ENCODE peak calls at places on chromosomes 5 and 9, in eight cellular contexts. One of them, this sample, is unnamed.

GRCh38 chr5:9320652-9321051 is 225.2 kb downstream of the SEMA5A start:
- DNase-seq in LoVo: no peak
- DNase-seq in HTR-8/SVneo: no peak
- DNase-seq in HuH-7: no peak
- DNase-seq in fibroblast of lung: no peak
- DNase-seq in memory B cell: no peak
- DNase-seq in activated CD8-positive, alpha-beta T cell treated with anti-CD3 and anti-CD28 coated beads, Interleukin-2, amount 10 ng/mL, durations not matched to agents 7 days and 5 days: no peak
- DNase-seq in frontal cortex: no peak
- DNase-seq in this sample: no peak

GRCh38 chr5:55052383-55052931 is 28.4 kb downstream of the GZMK start:
- DNase-seq in LoVo: no peak
- DNase-seq in activated CD8-positive, alpha-beta T cell treated with anti-CD3 and anti-CD28 coated beads, Interleukin-2, amount 10 ng/mL, durations not matched to agents 7 days and 5 days: no peak
- DNase-seq in HuH-7: no peak
- DNase-seq in frontal cortex: no peak
- DNase-seq in fibroblast of lung: peak; percentile 17
- DNase-seq in memory B cell: no peak
- DNase-seq in HTR-8/SVneo: no peak
- DNase-seq in this sample: no peak

GRCh38 chr5:127358782-127359181 is 68.2 kb downstream of the MEGF10 start:
- DNase-seq in activated CD8-positive, alpha-beta T cell treated with anti-CD3 and anti-CD28 coated beads, Interleukin-2, amount 10 ng/mL, durations not matched to agents 7 days and 5 days: no peak
- DNase-seq in LoVo: no peak
- DNase-seq in fibroblast of lung: no peak
- DNase-seq in HTR-8/SVneo: peak; percentile 4
- DNase-seq in frontal cortex: no peak
- DNase-seq in HuH-7: no peak
- DNase-seq in memory B cell: no peak
- DNase-seq in this sample: no peak

GRCh38 chr5:65034029-65034781 is 265.5 kb downstream of the CWC27 start:
- DNase-seq in HTR-8/SVneo: no peak
- DNase-seq in LoVo: no peak
- DNase-seq in HuH-7: no peak
- DNase-seq in activated CD8-positive, alpha-beta T cell treated with anti-CD3 and anti-CD28 coated beads, Interleukin-2, amount 10 ng/mL, durations not matched to agents 7 days and 5 days: no peak
- DNase-seq in memory B cell: no peak
- DNase-seq in frontal cortex: no peak
- DNase-seq in fibroblast of lung: no peak
- DNase-seq in this sample: no peak

GRCh38 chr5:124704594-124705284 is 41.7 kb downstream of the ZNF608 start:
- DNase-seq in fibroblast of lung: no peak
- DNase-seq in frontal cortex: no peak
- DNase-seq in LoVo: no peak
- DNase-seq in HuH-7: no peak
- DNase-seq in activated CD8-positive, alpha-beta T cell treated with anti-CD3 and anti-CD28 coated beads, Interleukin-2, amount 10 ng/mL, durations not matched to agents 7 days and 5 days: no peak
- DNase-seq in memory B cell: peak; percentile 15
- DNase-seq in HTR-8/SVneo: no peak
- DNase-seq in this sample: no peak

GRCh38 chr9:71594566-71594965 is 173.7 kb downstream of the CEMIP2 start:
- DNase-seq in activated CD8-positive, alpha-beta T cell treated with anti-CD3 and anti-CD28 coated beads, Interleukin-2, amount 10 ng/mL, durations not matched to agents 7 days and 5 days: no peak
- DNase-seq in HuH-7: no peak
- DNase-seq in LoVo: no peak
- DNase-seq in fibroblast of lung: no peak
- DNase-seq in memory B cell: no peak
- DNase-seq in HTR-8/SVneo: no peak
- DNase-seq in frontal cortex: no peak
- DNase-seq in this sample: no peak

GRCh38 chr9:109471994-109472393 is 26.1 kb downstream of the PTPN3 start:
- DNase-seq in memory B cell: no peak
- DNase-seq in HTR-8/SVneo: no peak
- DNase-seq in frontal cortex: no peak
- DNase-seq in activated CD8-positive, alpha-beta T cell treated with anti-CD3 and anti-CD28 coated beads, Interleukin-2, amount 10 ng/mL, durations not matched to agents 7 days and 5 days: no peak
- DNase-seq in LoVo: no peak
- DNase-seq in HuH-7: no peak
- DNase-seq in fibroblast of lung: no peak
- DNase-seq in this sample: no peak

GRCh38 chr5:141840826-141841360 is 37.3 kb downstream of the PCDH1 start:
- DNase-seq in HTR-8/SVneo: no peak
- DNase-seq in HuH-7: no peak
- DNase-seq in LoVo: no peak
- DNase-seq in fibroblast of lung: no peak
- DNase-seq in frontal cortex: no peak
- DNase-seq in activated CD8-positive, alpha-beta T cell treated with anti-CD3 and anti-CD28 coated beads, Interleukin-2, amount 10 ng/mL, durations not matched to agents 7 days and 5 days: no peak
- DNase-seq in memory B cell: no peak
- DNase-seq in this sample: no peak

GRCh38 chr9:87531370-87532295 is 34.0 kb downstream of the DAPK1 start:
- DNase-seq in fibroblast of lung: no peak
- DNase-seq in frontal cortex: no peak
- DNase-seq in activated CD8-positive, alpha-beta T cell treated with anti-CD3 and anti-CD28 coated beads, Interleukin-2, amount 10 ng/mL, durations not matched to agents 7 days and 5 days: no peak
- DNase-seq in memory B cell: no peak
- DNase-seq in HTR-8/SVneo: no peak
- DNase-seq in LoVo: no peak
- DNase-seq in HuH-7: no peak
- DNase-seq in this sample: no peak